ENCODE peak calls at places on chromosomes 16 and 17, in four cellular contexts. S is T-helper 1 cell; K is stimulated activated CD4-positive, alpha-beta T cell treated with anti-CD3 and anti-CD28 coated beads, TNF-alpha, amount 100 ng/mL, for 48 hours; J is NCI-H69. L is an unnamed sample.

GRCh38 chr17:7394452-7395191 is at the start of gene PLSCR3:
- DNase-seq in K (peak), S (peak), J (peak), L (peak)

GRCh38 chr16:19566362-19566761 is 10.9 kb downstream of the VPS35L start:
- DNase-seq in J (no peak), K (no peak), S (no peak), L (no peak)

GRCh38 chr16:64478258-64478906 is 643.5 kb downstream of the CDH11 start:
- DNase-seq in K (no peak), J (no peak), S (no peak), L (no peak)

GRCh38 chr17:44221862-44222111 is 2.3 kb upstream of the UBTF start:
- DNase-seq in K (no peak), J (no peak), S (peak), L (no peak)

GRCh38 chr16:88617268-88618031 is 20.9 kb upstream of the IL17C start:
- DNase-seq in K (no peak), S (no peak), J (peak), L (no peak)

GRCh38 chr17:59292174-59292523 is 39.3 kb upstream of the YPEL2 start:
- DNase-seq in S (no peak), K (no peak), J (peak), L (no peak)

GRCh38 chr17:78484300-78485159 is 92.7 kb downstream of the DNAH17 start:
- DNase-seq in J (peak), S (peak), K (peak), L (peak)

GRCh38 chr16:14105976-14106375 is 34.9 kb downstream of the MRTFB start:
- DNase-seq in S (no peak), K (no peak), J (no peak), L (no peak)

GRCh38 chr17:4204676-4205075 is 59.1 kb downstream of the ANKFY1 start:
- DNase-seq in K (no peak), S (no peak), J (no peak), L (no peak)

GRCh38 chr16:7217797-7218196 is 114.8 kb upstream of the RBFOX1 start:
- DNase-seq in S (no peak), K (no peak), J (no peak), L (no peak)

GRCh38 chr16:87626905-87627304 is 24.6 kb downstream of the JPH3 start:
- DNase-seq in K (no peak), S (no peak), J (no peak), L (no peak)

GRCh38 chr16:84294196-84295142 is at the start of gene WFDC1:
- DNase-seq in K (no peak), J (peak), S (no peak), L (no peak)

GRCh38 chr17:55295411-55296170 is 30.8 kb downstream of the HLF start:
- DNase-seq in K (peak), J (peak), S (peak), L (peak)

GRCh38 chr17:34584805-34585416 is 5.5 kb downstream of the TMEM132E start:
- DNase-seq in J (peak), S (no peak), K (no peak), L (no peak)

GRCh38 chr17:55727920-55728319 is 5.3 kb upstream of the TMEM100 start:
- DNase-seq in K (no peak), S (no peak), J (no peak), L (no peak)

GRCh38 chr16:89022051-89022836 is 45.2 kb upstream of the CBFA2T3 start:
- DNase-seq in J (no peak), K (no peak), S (no peak), L (no peak)

GRCh38 chr16:70391881-70392481 is 45.3 kb downstream of the DDX19A start:
- DNase-seq in K (no peak), S (no peak), J (no peak), L (no peak)

GRCh38 chr16:27708651-27709050 is 158.7 kb downstream of the KATNIP start:
- DNase-seq in J (no peak), K (no peak), S (no peak), L (no peak)

GRCh38 chr16:20923876-20924275 is 23.3 kb downstream of the LYRM1 start:
- DNase-seq in K (no peak), J (no peak), S (no peak), L (no peak)

GRCh38 chr16:79897087-79897443 is 296.5 kb upstream of the MAF start:
- DNase-seq in J (no peak), K (no peak), S (no peak), L (no peak)

GRCh38 chr17:79391808-79392233 is 219.0 kb downstream of the RBFOX3 start:
- DNase-seq in K (peak), S (peak), J (peak), L (peak)

GRCh38 chr16:37511-37910 is 15.9 kb downstream of the POLR3K start:
- DNase-seq in S (no peak), J (no peak), K (no peak), L (no peak)

GRCh38 chr16:11084484-11085024 is 140.2 kb downstream of the CLEC16A start:
- DNase-seq in S (no peak), K (no peak), J (peak), L (no peak)

GRCh38 chr17:20281860-20282259 is 185.5 kb downstream of the LGALS9B start:
- DNase-seq in K (no peak), J (peak), S (no peak), L (no peak)

GRCh38 chr16:85361441-85362118 is 249.3 kb upstream of the CIBAR2 start:
- DNase-seq in S (no peak), J (peak), K (no peak), L (no peak)

GRCh38 chr16:53904533-53904932 is 200.6 kb downstream of the FTO start:
- DNase-seq in K (no peak), J (no peak), S (no peak), L (no peak)

GRCh38 chr17:40485851-40486512 is 15.4 kb downstream of the TNS4 start:
- DNase-seq in S (peak), J (no peak), K (peak), L (no peak)

GRCh38 chr16:2741168-2741567 is 11.3 kb upstream of the SRRM2 start:
- DNase-seq in J (no peak), S (no peak), K (no peak), L (no peak)

GRCh38 chr17:4903051-4903818 is at the start of gene CHRNE:
- DNase-seq in S (peak), K (peak), J (peak), L (peak)

GRCh38 chr17:29237476-29238132 is 9.1 kb upstream of the CRYBA1 start:
- DNase-seq in S (no peak), K (no peak), J (peak), L (no peak)

GRCh38 chr17:48522031-48522593 is 8.7 kb downstream of the HOXB1 start:
- DNase-seq in J (peak), S (no peak), K (no peak), L (peak)

GRCh38 chr17:45160505-45161287 is 979 bp upstream of the HEXIM2 start:
- DNase-seq in J (peak), K (no peak), S (peak), L (peak)

GRCh38 chr17:49508061-49508865 is 13.2 kb downstream of the NGFR start:
- DNase-seq in J (peak), K (no peak), S (no peak), L (no peak)

GRCh38 chr16:69327585-69328310 is 2.6 kb downstream of the PDF start:
- DNase-seq in S (no peak), J (no peak), K (no peak), L (no peak)

GRCh38 chr16:15518412-15519351 is 84.3 kb downstream of the BMERB1 start:
- DNase-seq in S (no peak), J (peak), K (no peak), L (no peak)

GRCh38 chr17:76707985-76708807 is 2.6 kb downstream of the MXRA7 start:
- DNase-seq in J (no peak), S (no peak), K (no peak), L (no peak)

GRCh38 chr17:49574283-49574892 is 1.3 kb upstream of the NXPH3 start:
- DNase-seq in J (no peak), S (no peak), K (no peak), L (no peak)

L was measured in CMK.